ENCODE peak calls at places on chromosome 18, in six cellular contexts. X is hepatocyte, N is tibial nerve, T is GM23338, H is pancreas, U is kidney epithelial cell. P is an unnamed sample.

GRCh38 chr18:61900504-61901281 is 7.9 kb upstream of the RNF152 start:
- DNase-seq in U (no peak), N (no peak), X (peak; percentile 13), H (no peak), T (no peak), P (no peak)

GRCh38 chr18:24321071-24321470 is 76.6 kb downstream of the OSBPL1A start:
- DNase-seq in H (no peak), X (no peak), U (no peak), T (no peak), N (no peak), P (no peak)

GRCh38 chr18:13374096-13374467 is 155.5 kb downstream of the LDLRAD4 start:
- DNase-seq in N (no peak), U (no peak), H (no peak), X (no peak), T (no peak), P (no peak)

GRCh38 chr18:48909721-48910120 is 41.0 kb downstream of the SMAD7 start:
- DNase-seq in U (no peak), H (no peak), N (no peak), T (no peak), X (no peak), P (no peak)

GRCh38 chr18:60684843-60685513 is 312.4 kb upstream of the MC4R start:
- DNase-seq in U (no peak), T (peak; percentile 44), H (no peak), N (no peak), X (no peak), P (no peak)

GRCh38 chr18:78661316-78661715 is 318.3 kb upstream of the SALL3 start:
- DNase-seq in X (no peak), U (no peak), H (no peak), N (no peak), T (no peak), P (no peak)

GRCh38 chr18:23837591-23837990 is 148.3 kb downstream of the LAMA3 start:
- DNase-seq in H (no peak), X (no peak), T (no peak), N (peak; percentile 26), U (peak; percentile 60), P (no peak)

GRCh38 chr18:71223487-71223886 is 934.6 kb downstream of the SOCS6 start:
- DNase-seq in H (no peak), U (no peak), X (no peak), N (no peak), T (no peak), P (no peak)

GRCh38 chr18:59056706-59057492 is 82.8 kb upstream of the SEC11C start:
- DNase-seq in N (peak; percentile 33), H (no peak), X (peak; percentile 86), U (no peak), T (peak; percentile 92), P (peak; percentile 69)

GRCh38 chr18:6747646-6748045 is 18.1 kb downstream of the ARHGAP28 start:
- DNase-seq in N (no peak), U (no peak), X (no peak), H (no peak), T (no peak), P (no peak)

GRCh38 chr18:76923485-76924085 is 101.2 kb downstream of the ZNF236 start:
- DNase-seq in H (no peak), X (peak; percentile 21), U (no peak), T (peak; percentile 79), N (no peak), P (peak; percentile 45)

GRCh38 chr18:9898792-9899549 is 13.2 kb downstream of the TXNDC2 start:
- DNase-seq in T (no peak), X (peak; percentile 63), U (peak; percentile 62), N (no peak), H (no peak), P (no peak)

GRCh38 chr18:28459587-28459986 is 282.7 kb upstream of the CDH2 start:
- DNase-seq in N (no peak), X (peak; percentile 59), T (no peak), U (no peak), H (no peak), P (no peak)

GRCh38 chr18:79687806-79688205 is 8.2 kb downstream of the CTDP1 start:
- DNase-seq in T (no peak), U (peak; percentile 48), X (no peak), N (no peak), H (peak; percentile 89), P (no peak)

GRCh38 chr18:68840554-68841263 is 42.8 kb downstream of the CCDC102B start:
- DNase-seq in U (peak; percentile 69), H (no peak), X (peak; percentile 61), T (peak; percentile 30), N (peak; percentile 40), P (no peak)

GRCh38 chr18:65725421-65726050 is 25.3 kb upstream of the CDH7 start:
- DNase-seq in H (peak; percentile 5), X (peak; percentile 66), N (no peak), U (no peak), T (peak; percentile 84), P (peak; percentile 39)

GRCh38 chr18:53909668-53910067 is 314.8 kb downstream of the MBD2 start:
- DNase-seq in U (no peak), X (no peak), N (peak; percentile 30), T (peak; percentile 85), H (no peak), P (peak; percentile 21)

GRCh38 chr18:74549591-74550104 is 15.3 kb downstream of the CNDP1 start:
- DNase-seq in X (no peak), H (no peak), U (no peak), T (no peak), N (no peak), P (no peak)

GRCh38 chr18:36112302-36112701 is 16.8 kb downstream of the SLC39A6 start:
- DNase-seq in H (no peak), X (no peak), N (no peak), U (no peak), T (no peak), P (no peak)

GRCh38 chr18:6948656-6949055 is 168.9 kb downstream of the LAMA1 start:
- DNase-seq in X (no peak), H (no peak), N (no peak), U (no peak), T (no peak), P (no peak)

GRCh38 chr18:75089748-75090327 is 119.1 kb downstream of the PTGR3 start:
- DNase-seq in T (peak; percentile 25), U (no peak), N (no peak), X (no peak), H (no peak), P (no peak)

GRCh38 chr18:34659579-34660517 is 50.2 kb upstream of the DTNA start:
- DNase-seq in U (peak; percentile 89), N (peak; percentile 84), T (peak; percentile 95), X (peak; percentile 89), H (peak; percentile 87), P (peak; percentile 64)

GRCh38 chr18:26548144-26549102 is at the start of gene KCTD1:
- DNase-seq in N (peak; percentile 65), X (peak; percentile 91), U (peak; percentile 57), T (peak; percentile 95), H (peak; percentile 81), P (peak; percentile 80)

GRCh38 chr18:26549486-26550435 is 1.4 kb upstream of the KCTD1 start:
- DNase-seq in H (peak; percentile 56), X (peak; percentile 59), U (no peak), T (peak; percentile 71), N (peak; percentile 29), P (peak; percentile 57)

GRCh38 chr18:26549103-26549485 is 741 bp upstream of the KCTD1 start:
- DNase-seq in N (peak; percentile 20), U (no peak), X (peak; percentile 38), H (peak; percentile 9), T (peak; percentile 63), P (peak; percentile 29)

GRCh38 chr18:26553943-26554342 is 5.6 kb upstream of the KCTD1 start:
- DNase-seq in U (no peak), N (no peak), X (no peak), T (no peak), H (no peak), P (no peak)

GRCh38 chr18:26551217-26551708 is 2.9 kb upstream of the KCTD1 start:
- DNase-seq in X (no peak), N (no peak), H (no peak), T (no peak), U (no peak), P (no peak)
- H3K4me3 ChIP-seq in X (no peak overlapping the region), N (peak overlapping the region; percentile 78), H (no peak overlapping the region), T (peak overlapping the region; percentile 77), U (peak overlapping the region; percentile 77), P (no peak overlapping the region)

GRCh38 chr18:57273194-57273593 is 79.2 kb upstream of the ST8SIA3 start:
- DNase-seq in T (no peak), X (peak; percentile 43), H (no peak), N (no peak), U (no peak), P (no peak)

GRCh38 chr18:57281519-57281918 is 70.8 kb upstream of the ST8SIA3 start:
- DNase-seq in U (no peak), X (no peak), T (no peak), N (no peak), H (no peak), P (no peak)

GRCh38 chr18:57275111-57275510 is 77.2 kb upstream of the ST8SIA3 start:
- DNase-seq in T (no peak), H (no peak), N (no peak), X (no peak), U (no peak), P (no peak)

GRCh38 chr18:57276720-57277284 is 75.6 kb upstream of the ST8SIA3 start:
- DNase-seq in X (no peak), T (peak; percentile 9), U (no peak), H (no peak), N (no peak), P (no peak)
- H3K27me3 ChIP-seq in X (peaks cover 6% of the 10 kb centered on the region), T (no peaks in the 10 kb centered on the region), U (peaks cover 3% of the 10 kb centered on the region), H (no peaks in the 10 kb centered on the region), N (no peaks in the 10 kb centered on the region), P (no peaks in the 10 kb centered on the region)

GRCh38 chr18:11147371-11147860 is 2.0 kb downstream of the PIEZO2 start:
- DNase-seq in U (no peak), T (peak; percentile 68), H (no peak), X (peak; percentile 45), N (no peak), P (no peak)

GRCh38 chr18:11147962-11148654 is 1.3 kb downstream of the PIEZO2 start:
- DNase-seq in H (no peak), X (no peak), U (no peak), T (peak; percentile 47), N (no peak), P (no peak)

GRCh38 chr18:11145413-11146191 is 3.8 kb downstream of the PIEZO2 start:
- DNase-seq in T (no peak), H (no peak), U (no peak), N (no peak), X (no peak), P (no peak)

GRCh38 chr18:11146947-11147345 is 2.4 kb downstream of the PIEZO2 start:
- DNase-seq in N (no peak), U (no peak), H (no peak), X (no peak), T (peak; percentile 24), P (no peak)

GRCh38 chr18:11146238-11146946 is 3.0 kb downstream of the PIEZO2 start:
- DNase-seq in U (no peak), X (no peak), H (peak; percentile 20), N (no peak), T (peak; percentile 50), P (no peak)
- H3K4me3 ChIP-seq in U (no peak overlapping the region), X (no peak overlapping the region), H (no peak overlapping the region), N (peak overlapping the region; percentile 65), T (peak overlapping the region; percentile 65), P (no peak overlapping the region)

DNA sequence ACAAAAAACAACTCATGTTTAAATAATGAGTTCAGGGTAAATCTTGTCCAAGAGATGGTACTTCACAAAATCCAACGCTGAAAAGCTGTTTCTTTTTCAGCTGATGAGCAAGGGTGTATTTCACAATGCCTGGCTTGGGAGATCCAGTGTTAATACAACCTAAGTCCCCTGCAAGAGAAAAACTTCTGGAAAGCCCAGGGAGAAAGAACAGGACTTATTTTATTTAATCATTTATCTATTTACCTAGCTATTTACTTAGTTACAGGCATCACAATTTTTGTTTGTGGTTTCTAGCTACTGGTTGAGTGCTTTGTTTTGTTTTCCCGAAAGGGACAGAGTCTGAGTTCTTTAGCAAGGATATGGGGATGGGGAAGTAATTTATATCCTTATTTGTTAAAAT is 598.2 kb upstream of the SYT4 start:
- DNase-seq in T (no peak), N (no peak), H (no peak), U (no peak), X (peak; percentile 14), P (no peak)
- H3K27me3 ChIP-seq in T (no peaks in the 10 kb centered on the region), N (no peaks in the 10 kb centered on the region), H (no peaks in the 10 kb centered on the region), U (no peaks in the 10 kb centered on the region), X (no peaks in the 10 kb centered on the region), P (no peaks in the 10 kb centered on the region)